ENCODE peak calls at places on chromosomes 1 and 21, in six cellular contexts. Z is upper lobe of right lung; V is CD8-positive, alpha-beta T cell; M is HAP-1; T is thoracic aorta; W is right cardiac atrium. H is an unnamed sample. For H3K27me3 and H3K4me1, the result is how much of the 10 kb centered on the place peaks cover.

GRCh38 chr1:231046730-231047395 is 6.8 kb upstream of the FAM89A start:
- DNase-seq in T (no peak), W (no peak), M (no peak), Z (no peak), V (no peak), H (no peak)

GRCh38 chr1:230501845-230502244 is 75.7 kb upstream of the PGBD5 start:
- DNase-seq in M (no peak), Z (no peak), V (no peak), T (no peak), W (no peak), H (peak)

GRCh38 chr21:16070207-16070651 is 340.4 kb downstream of the USP25 start:
- DNase-seq in M (peak), W (no peak), Z (no peak), V (no peak), T (no peak), H (no peak)

GRCh38 chr1:169127305-169127704 is 20.8 kb downstream of the ATP1B1 start:
- DNase-seq in V (no peak), Z (no peak), M (no peak), T (no peak), W (no peak), H (no peak)

GRCh38 chr1:75129660-75130311 is 4.4 kb upstream of the LHX8 start:
- DNase-seq in M (no peak), V (no peak), T (no peak), W (no peak), Z (no peak), H (no peak)

GRCh38 chr1:9068971-9069323 is 488 bp downstream of the SLC2A5 start:
- DNase-seq in Z (no peak), V (no peak), T (no peak), M (peak), W (no peak), H (no peak)

GRCh38 chr1:18794561-18794960 is 64.9 kb downstream of the TAS1R2 start:
- DNase-seq in Z (no peak), T (no peak), V (no peak), M (no peak), W (no peak), H (peak)

GRCh38 chr1:48442864-48443619 is 29.0 kb downstream of the SPATA6 start:
- DNase-seq in W (no peak), Z (no peak), V (no peak), T (no peak), M (no peak), H (no peak)

GRCh38 chr1:64248065-64248464 is 44.6 kb downstream of the UBE2U start:
- DNase-seq in T (no peak), W (no peak), Z (no peak), M (no peak), V (no peak), H (no peak)

GRCh38 chr1:3125546-3126368 is 56.8 kb downstream of the PRDM16 start:
- DNase-seq in V (no peak), T (no peak), M (no peak), W (no peak), Z (no peak), H (no peak)

GRCh38 chr1:93219443-93219842 is 38.9 kb downstream of the CCDC18 start:
- DNase-seq in Z (no peak), M (no peak), V (no peak), T (no peak), W (no peak), H (no peak)

GRCh38 chr1:53543130-53543770 is 84.1 kb downstream of the DMRTB1 start:
- DNase-seq in M (peak), T (no peak), W (no peak), Z (peak), V (no peak), H (no peak)

GRCh38 chr1:107326823-107327445 is 186.1 kb downstream of the NTNG1 start:
- DNase-seq in T (no peak), V (no peak), M (no peak), Z (no peak), W (no peak), H (no peak)

GRCh38 chr21:35449846-35450245 is 400.7 kb upstream of the RUNX1 start:
- DNase-seq in M (no peak), V (no peak), Z (no peak), W (no peak), T (no peak), H (no peak)

GRCh38 chr1:24311731-24312130 is 7.4 kb upstream of the GRHL3 start:
- DNase-seq in V (no peak), T (no peak), W (no peak), Z (no peak), M (no peak), H (no peak)

GRCh38 chr1:82632164-82632563 is 831.4 kb downstream of the ADGRL2 start:
- DNase-seq in M (no peak), T (no peak), W (no peak), V (no peak), Z (no peak), H (no peak)

GRCh38 chr1:78408830-78409229 is 81.9 kb upstream of the PTGFR start:
- DNase-seq in T (no peak), V (no peak), M (no peak), Z (no peak), W (no peak), H (no peak)

GRCh38 chr21:35614412-35614901 is 445.9 kb downstream of the SETD4 start:
- DNase-seq in Z (no peak), W (no peak), M (no peak), V (no peak), T (no peak), H (no peak)

GRCh38 chr21:32728455-32729237 is 833 bp upstream of the SYNJ1 start:
- DNase-seq in T (no peak), M (no peak), V (no peak), W (no peak), Z (no peak), H (no peak)

GRCh38 chr21:34736116-34736870 is 67.5 kb downstream of the CLIC6 start:
- DNase-seq in Z (no peak), T (no peak), W (no peak), M (no peak), V (no peak), H (no peak)

GRCh38 chr21:17834639-17835354 is 15.6 kb upstream of the C21orf91 start:
- DNase-seq in T (no peak), M (no peak), Z (no peak), W (no peak), V (no peak), H (no peak)

GRCh38 chr1:159881930-159882839 is 17.8 kb downstream of the CFAP45 start:
- DNase-seq in V (no peak), M (no peak), Z (no peak), W (peak), T (no peak), H (no peak)

GRCh38 chr1:160149706-160150105 is 1.7 kb upstream of the ATP1A4 start:
- DNase-seq in Z (no peak), V (no peak), M (no peak), W (no peak), T (no peak), H (no peak)

GRCh38 chr1:209787551-209787950 is 3.2 kb upstream of the C1orf74 start:
- DNase-seq in V (no peak), T (no peak), M (no peak), W (peak), Z (no peak), H (no peak)
- H3K27me3 ChIP-seq in V (under half), T (under half), M (under half), W (under half), Z (under half), H (under half)

GRCh38 chr21:45114475-45114874 is 40.1 kb downstream of the ADARB1 start:
- DNase-seq in V (no peak), Z (no peak), T (no peak), W (no peak), M (no peak), H (no peak)
- H3K4me1 ChIP-seq in V (under half), Z (under half), T (half or more), W (under half), M (under half), H (under half)

GRCh38 chr1:16026723-16027484 is 5.1 kb downstream of the CLCNKA start:
- DNase-seq in M (peak), V (peak), Z (no peak), W (peak), T (no peak), H (peak)
- H3K4me3 ChIP-seq in M (no peak), V (no peak), Z (peak), W (no peak), T (peak), H (no peak)

GRCh38 chr1:203120325-203121138 is 7.0 kb upstream of the ADORA1 start:
- DNase-seq in V (no peak), M (no peak), W (no peak), T (no peak), Z (no peak), H (no peak)
- H3K27me3 ChIP-seq in V (under half), M (under half), W (under half), T (under half), Z (half or more), H (under half)

GRCh38 chr1:150142083-150142482 is 7.6 kb upstream of the PLEKHO1 start:
- DNase-seq in T (no peak), V (no peak), Z (no peak), W (no peak), M (no peak), H (no peak)

GRCh38 chr1:150146853-150147542 is 2.7 kb upstream of the PLEKHO1 start:
- DNase-seq in T (no peak), M (no peak), Z (no peak), W (no peak), V (no peak), H (no peak)

GRCh38 chr1:150138044-150138443 is 11.7 kb upstream of the PLEKHO1 start:
- DNase-seq in V (no peak), T (no peak), M (no peak), Z (no peak), W (no peak), H (no peak)

GRCh38 chr1:150144606-150145005 is 5.1 kb upstream of the PLEKHO1 start:
- DNase-seq in T (no peak), M (no peak), W (no peak), V (no peak), Z (no peak), H (no peak)

DNA sequence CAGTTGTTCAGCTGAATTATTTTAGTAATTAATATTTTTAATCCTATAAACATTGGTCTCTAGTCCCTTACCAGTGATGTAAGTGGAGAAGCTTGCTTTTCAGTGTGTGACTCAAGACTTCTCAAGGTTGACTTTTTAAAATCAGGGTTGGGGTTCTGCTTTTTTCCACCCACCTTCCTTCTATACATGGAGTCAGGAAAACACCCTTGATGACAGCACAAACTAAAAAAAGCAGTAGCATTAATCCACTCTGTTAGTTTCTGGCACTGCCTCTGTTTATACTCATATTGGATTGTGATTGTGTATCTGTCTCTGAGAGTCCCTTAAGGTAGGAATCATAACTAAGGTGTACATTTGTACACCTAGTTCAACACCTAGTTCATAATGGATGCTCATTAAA is 8.3 kb upstream of the PLEKHO1 start:
- DNase-seq in V (no peak), T (no peak), Z (no peak), W (no peak), M (no peak), H (no peak)
- H3K4me1 ChIP-seq in V (under half), T (under half), Z (under half), W (under half), M (under half), H (under half)

DNA sequence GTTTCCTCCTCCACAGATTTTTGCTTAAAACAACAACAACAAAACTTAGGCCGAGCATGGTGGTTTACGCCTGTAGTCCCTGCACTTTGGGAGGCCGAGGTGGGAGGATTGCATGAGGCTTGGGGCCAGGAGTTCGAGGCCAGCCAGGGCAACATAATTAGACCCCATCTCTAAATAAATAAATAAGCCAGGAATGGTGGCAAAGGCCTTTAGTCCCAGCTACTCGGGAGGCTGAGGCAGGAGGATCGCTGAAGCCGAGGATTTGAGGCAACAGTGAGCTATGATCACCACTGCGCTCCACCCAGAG is 1.3 kb upstream of the HP1BP3 start:
- DNase-seq in T (no peak), Z (no peak), M (no peak), V (no peak), W (no peak), H (no peak)
- H3K4me3 ChIP-seq in T (peak), Z (no peak), M (no peak), V (no peak), W (no peak), H (peak)

GRCh38 chr1:156427858-156428257 is 58.8 kb downstream of the RHBG start:
- DNase-seq in Z (no peak), W (no peak), M (no peak), T (no peak), V (no peak), H (no peak)
- H3K27me3 ChIP-seq in Z (half or more), W (under half), M (half or more), T (under half), V (under half), H (under half)

DNA sequence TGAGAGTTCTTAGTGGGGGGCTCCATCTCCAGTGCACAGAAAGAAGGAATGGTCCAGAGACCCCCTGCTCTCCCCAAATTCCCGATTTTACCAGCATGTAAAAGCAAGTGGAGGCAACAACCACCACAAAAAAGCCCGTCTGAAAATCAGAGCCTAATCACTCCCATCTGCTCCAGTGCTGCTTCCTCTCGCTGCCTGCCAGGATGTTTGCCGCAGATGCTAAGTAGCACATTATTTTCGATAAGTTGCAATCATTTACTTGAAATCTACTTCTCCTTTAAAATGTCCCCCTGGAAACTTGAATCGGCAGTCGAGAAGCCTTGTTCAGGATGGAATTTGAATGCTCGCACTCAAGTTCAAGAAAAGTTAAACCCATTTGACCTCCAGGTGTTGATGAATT is 221.1 kb downstream of the PBX1 start:
- DNase-seq in M (no peak), W (no peak), T (no peak), Z (no peak), V (no peak), H (no peak)
- H3K4me1 ChIP-seq in M (under half), W (under half), T (under half), Z (under half), V (under half), H (under half)

GRCh38 chr1:89836252-89836996 is 15.6 kb downstream of the LRRC8D start:
- DNase-seq in V (no peak), M (no peak), T (no peak), Z (no peak), W (no peak), H (no peak)

GRCh38 chr1:89839516-89839915 is 18.7 kb downstream of the LRRC8D start:
- DNase-seq in Z (no peak), T (no peak), M (no peak), W (no peak), V (no peak), H (no peak)

GRCh38 chr1:89833183-89834077 is 12.6 kb downstream of the LRRC8D start:
- DNase-seq in V (no peak), W (peak), Z (no peak), T (no peak), M (no peak), H (no peak)

GRCh38 chr1:89834078-89834704 is 13.4 kb downstream of the LRRC8D start:
- DNase-seq in M (no peak), Z (no peak), V (no peak), T (no peak), W (no peak), H (no peak)

GRCh38 chr1:89836997-89837909 is 16.4 kb downstream of the LRRC8D start:
- DNase-seq in T (no peak), W (no peak), Z (no peak), V (no peak), M (no peak), H (no peak)
- H3K4me3 ChIP-seq in T (no peak), W (no peak), Z (no peak), V (no peak), M (no peak), H (no peak)